ENCODE peak calls at places on chromosomes 6 and 20, in four cellular contexts. U, E, K and J are unnamed samples.

GRCh38 chr6:74087898-74088297 is 391.9 kb downstream of the CD109 start:
- DNase-seq in E (no peak), K (no peak), U (no peak), J (no peak)

GRCh38 chr6:45661667-45662066 is 283.9 kb upstream of the SUPT3H start:
- DNase-seq in U (no peak), E (no peak), K (no peak), J (no peak)

GRCh38 chr6:25714765-25715164 is 39.8 kb upstream of the SLC17A4 start:
- DNase-seq in K (no peak), E (no peak), U (no peak), J (no peak)

GRCh38 chr20:50438986-50439407 is 71.2 kb upstream of the PTPN1 start:
- DNase-seq in K (no peak), U (peak), E (no peak), J (no peak)

GRCh38 chr6:157550114-157550989 is 169.4 kb downstream of the ZDHHC14 start:
- DNase-seq in U (no peak), K (no peak), E (no peak), J (no peak)

GRCh38 chr6:128519132-128519930 is 1.1 kb downstream of the PTPRK start:
- DNase-seq in U (peak), K (peak), E (peak), J (peak)

GRCh38 chr20:47574616-47575401 is 73.1 kb downstream of the NCOA3 start:
- DNase-seq in E (peak), K (no peak), U (peak), J (no peak)

GRCh38 chr6:153947817-153948447 is 91.1 kb upstream of the OPRM1 start:
- DNase-seq in E (peak), U (no peak), K (peak), J (peak)

GRCh38 chr6:32070814-32071466 is 32.7 kb downstream of the CYP21A2 start:
- DNase-seq in K (no peak), U (no peak), E (no peak), J (no peak)

GRCh38 chr6:150632785-150633465 is 33.2 kb downstream of the PLEKHG1 start:
- DNase-seq in U (no peak), E (peak), K (no peak), J (no peak)

GRCh38 chr20:2395136-2395535 is 14.4 kb downstream of the TGM6 start:
- DNase-seq in U (no peak), E (no peak), K (no peak), J (no peak)

GRCh38 chr6:9461161-9461560 is 953.7 kb downstream of the TFAP2A start:
- DNase-seq in K (no peak), U (no peak), E (no peak), J (no peak)

GRCh38 chr6:131914234-131914633 is 36.9 kb downstream of the CCN2 start:
- DNase-seq in K (no peak), E (no peak), U (no peak), J (no peak)

GRCh38 chr6:36104836-36105235 is 25.5 kb upstream of the MAPK13 start:
- DNase-seq in E (no peak), K (no peak), U (no peak), J (no peak)

GRCh38 chr6:146984251-146984924 is 219.8 kb upstream of the STXBP5 start:
- DNase-seq in K (no peak), E (no peak), U (no peak), J (no peak)

GRCh38 chr6:27188885-27189418 is 58.5 kb upstream of the PRSS16 start:
- DNase-seq in U (peak), E (peak), K (peak), J (peak)

GRCh38 chr6:42979523-42980177 is 669 bp upstream of the PEX6 start:
- DNase-seq in K (no peak), E (no peak), U (peak), J (no peak)

GRCh38 chr6:143513410-143513809 is 1.9 kb upstream of the FUCA2 start:
- DNase-seq in U (no peak), K (peak), E (peak), J (no peak)

GRCh38 chr6:40706222-40706621 is 119.1 kb upstream of the LRFN2 start:
- DNase-seq in U (no peak), E (no peak), K (no peak), J (no peak)

GRCh38 chr20:24296477-24297380 is 172.7 kb upstream of the SYNDIG1 start:
- DNase-seq in E (no peak), K (no peak), U (no peak), J (no peak)

GRCh38 chr20:63775096-63775978 is 35.8 kb downstream of the SLC2A4RG start:
- DNase-seq in K (no peak), E (no peak), U (no peak), J (peak)

GRCh38 chr20:47784599-47785320 is 521 bp downstream of the SULF2 start:
- DNase-seq in U (peak), E (no peak), K (no peak), J (no peak)

GRCh38 chr6:130027948-130028347 is 9.6 kb downstream of the L3MBTL3 start:
- DNase-seq in E (peak), U (no peak), K (no peak), J (no peak)

GRCh38 chr6:150006961-150007464 is 18.3 kb downstream of the RAET1L start:
- DNase-seq in K (no peak), E (peak), U (no peak), J (peak)

GRCh38 chr6:107458687-107459282 is 579 bp downstream of the PDSS2 start:
- DNase-seq in E (peak), U (peak), K (peak), J (no peak)

GRCh38 chr6:130647221-130647620 is 180.0 kb upstream of the SMLR1 start:
- DNase-seq in K (no peak), U (no peak), E (no peak), J (no peak)

GRCh38 chr20:57882451-57883161 is 172.8 kb upstream of the PMEPA1 start:
- DNase-seq in K (peak), U (peak), E (no peak), J (no peak)

GRCh38 chr6:142883011-142883410 is 62.0 kb downstream of the HIVEP2 start:
- DNase-seq in E (no peak), U (no peak), K (no peak), J (no peak)

GRCh38 chr6:53115741-53116140 is 32.9 kb downstream of the GCM1 start:
- DNase-seq in K (no peak), U (no peak), E (no peak), J (no peak)

GRCh38 chr20:40979247-40979646 is 49.4 kb upstream of the TOP1 start:
- DNase-seq in U (no peak), E (no peak), K (no peak), J (no peak)

GRCh38 chr6:119078449-119079287 is at the start of gene FAM184A:
- DNase-seq in E (peak), U (peak), K (peak), J (peak)

GRCh38 chr6:134352786-134353480 is 35.0 kb upstream of the SGK1 start:
- DNase-seq in U (no peak), K (peak), E (no peak), J (no peak)

GRCh38 chr20:5949943-5950270 is 426 bp downstream of the TRMT6 start:
- DNase-seq in E (no peak), U (peak), K (no peak), J (no peak)

GRCh38 chr20:5945963-5946362 is 4.4 kb downstream of the TRMT6 start:
- DNase-seq in K (no peak), U (no peak), E (no peak), J (no peak)

GRCh38 chr20:5947276-5947675 is 3.1 kb downstream of the TRMT6 start:
- DNase-seq in E (no peak), K (peak), U (no peak), J (no peak)

DNA sequence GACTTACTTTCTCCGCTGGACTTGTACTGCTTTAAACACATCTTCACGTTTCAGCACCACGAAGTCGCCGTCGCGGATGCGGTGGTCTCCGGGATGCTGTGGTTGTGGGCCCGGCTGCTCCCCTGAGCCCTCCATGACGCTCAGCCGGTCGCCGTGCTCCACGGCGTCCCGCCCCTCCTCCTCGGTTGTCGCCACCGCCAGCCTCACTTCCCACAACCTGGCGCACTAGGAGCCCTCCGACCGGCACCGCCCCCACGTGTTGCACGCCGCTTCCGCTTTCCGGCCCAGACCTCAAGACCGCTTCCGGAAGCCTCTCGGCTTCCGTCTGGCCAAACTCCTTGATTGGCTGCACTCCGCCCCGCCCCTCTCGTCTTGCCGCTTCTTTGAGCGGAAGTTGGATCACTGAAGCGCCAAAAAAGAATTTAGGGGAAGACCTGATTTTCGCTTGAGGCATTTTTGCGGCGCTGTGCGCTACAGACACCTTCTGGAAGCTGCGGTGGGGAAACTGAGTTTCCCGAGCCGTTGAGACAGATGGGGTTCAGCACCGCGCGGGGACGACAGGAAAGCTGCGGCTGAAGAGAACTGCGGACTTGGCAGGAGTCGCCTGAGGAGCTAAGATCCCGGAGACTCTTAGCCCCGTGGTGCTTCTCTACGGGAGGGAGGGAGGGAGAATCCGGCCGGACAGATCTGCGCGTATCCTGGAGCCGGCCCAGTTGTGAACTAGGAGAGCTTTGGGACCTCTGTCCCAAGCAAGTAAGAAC is at the start of the genes MCM8 and TRMT6:
- DNase-seq in U (peak), K (peak), E (peak), J (peak)
- TF ChIP-seq CTCF in U (no peak), K (no peak), E (no peak), J (no peak)

DNA sequence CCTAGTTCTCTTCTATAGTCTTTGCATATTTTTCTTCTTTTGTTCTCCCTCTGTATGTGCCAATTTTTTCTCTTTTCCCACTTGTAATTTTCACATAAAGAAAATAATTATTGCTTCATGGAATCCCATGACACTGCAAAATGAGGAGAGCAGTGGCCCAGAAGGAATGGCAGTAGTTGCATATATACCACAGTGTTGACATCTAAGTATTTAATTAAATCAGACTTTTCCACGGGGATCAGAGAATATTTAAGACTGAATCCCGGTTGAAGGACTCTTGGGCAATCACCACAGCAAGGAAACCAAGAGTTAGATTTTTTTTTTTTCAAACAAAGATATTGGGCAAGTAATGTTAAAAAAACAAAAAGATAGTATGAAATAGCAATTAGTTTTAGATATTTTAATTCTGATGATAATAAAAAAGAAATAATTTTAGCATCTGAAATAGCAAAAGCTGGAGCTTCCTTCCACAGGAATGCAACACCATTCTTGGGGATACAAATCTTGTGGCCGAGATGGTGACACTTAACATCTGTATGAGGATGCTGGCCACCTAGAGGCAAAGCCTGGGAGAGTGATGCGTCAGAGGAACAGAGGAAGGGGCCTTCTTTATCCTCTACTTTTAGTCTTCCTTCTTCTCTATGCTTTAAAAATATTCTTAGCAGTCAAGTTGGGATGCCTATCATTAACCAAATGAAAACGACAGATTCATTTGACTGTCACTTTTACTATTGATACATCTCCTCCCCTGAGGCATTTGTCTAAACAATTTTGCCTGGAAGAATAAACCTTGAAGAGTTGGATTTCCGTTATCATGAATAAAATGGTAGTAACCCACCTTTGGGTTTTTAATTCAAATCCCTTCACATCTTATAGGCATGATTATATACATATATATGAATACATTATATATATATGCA is 356.2 kb downstream of the GJA1 start:
- DNase-seq in E (no peak), K (no peak), U (no peak), J (no peak)
- TF ChIP-seq CTCF in E (no peak), K (no peak), U (no peak), J (no peak)

GRCh38 chr20:22098451-22098850 is 393.0 kb downstream of the PAX1 start:
- DNase-seq in E (no peak), K (no peak), U (no peak), J (no peak)
- TF ChIP-seq CTCF in E (no peak), K (no peak), U (no peak), J (no peak)

GRCh38 chr20:3543901-3544507 is 73.2 kb downstream of the ATRN start:
- DNase-seq in K (no peak), U (no peak), E (no peak), J (no peak)
- TF ChIP-seq CTCF in K (no peak), U (no peak), E (no peak), J (no peak)